ENCODE peak calls at places on chromosomes 13 and 19, in four cellular contexts. K is esophagus squamous epithelium, H is cardiac muscle cell, Y is heart right ventricle. V is an unnamed sample.

GRCh38 chr13:26050568-26051230 is 1.1 kb downstream of the SHISA2 start:
- DNase-seq in H (peak; percentile 70), Y (peak; percentile 25), K (no peak), V (no peak)

GRCh38 chr13:73261739-73262216 is 203.0 kb downstream of the KLF5 start:
- DNase-seq in K (no peak), H (no peak), Y (no peak), V (no peak)

GRCh38 chr13:59744747-59745394 is 418.9 kb downstream of the DIAPH3 start:
- DNase-seq in H (no peak), K (no peak), Y (no peak), V (no peak)

GRCh38 chr19:6076675-6077463 is 33.4 kb downstream of the RFX2 start:
- DNase-seq in K (no peak), H (no peak), Y (no peak), V (no peak)

GRCh38 chr13:46355906-46356305 is 31.1 kb downstream of the RUBCNL start:
- DNase-seq in K (no peak), Y (no peak), H (no peak), V (no peak)

GRCh38 chr13:44300895-44301638 is 72.6 kb upstream of the SERP2 start:
- DNase-seq in Y (no peak), H (peak; percentile 56), K (no peak), V (no peak)

GRCh38 chr13:59734393-59734792 is 429.3 kb downstream of the DIAPH3 start:
- DNase-seq in K (no peak), Y (no peak), H (no peak), V (no peak)

GRCh38 chr13:23671902-23672301 is 101.7 kb downstream of the TNFRSF19 start:
- DNase-seq in Y (no peak), H (no peak), K (no peak), V (no peak)

GRCh38 chr13:75636339-75637095 is 387 bp downstream of the LMO7 start:
- DNase-seq in H (peak; percentile 10), K (no peak), Y (peak; percentile 15), V (no peak)

GRCh38 chr19:54572696-54573311 is 786 bp upstream of the LILRA2 start:
- DNase-seq in H (no peak), Y (no peak), K (no peak), V (no peak)

GRCh38 chr13:41916173-41916954 is 44.5 kb downstream of the VWA8 start:
- DNase-seq in Y (no peak), K (no peak), H (peak; percentile 30), V (no peak)

GRCh38 chr13:22428188-22428828 is 752.5 kb upstream of the SGCG start:
- DNase-seq in Y (no peak), H (peak; percentile 10), K (no peak), V (peak; percentile 62)

GRCh38 chr19:2110822-2111221 is 14.1 kb downstream of the IZUMO4 start:
- DNase-seq in K (no peak), Y (no peak), H (no peak), V (no peak)

GRCh38 chr19:17109300-17109699 is 33.7 kb downstream of the MYO9B start:
- DNase-seq in Y (no peak), H (no peak), K (no peak), V (no peak)

GRCh38 chr19:12872941-12873890 is 8.0 kb downstream of the DNASE2 start:
- DNase-seq in Y (no peak), H (no peak), K (no peak), V (no peak)
- TF ChIP-seq CTCF in Y (no peak), H (peak; percentile 5), K (no peak), V (no peak)

GRCh38 chr19:35125746-35126623 is 8.9 kb downstream of the LGI4 start:
- DNase-seq in Y (no peak), K (no peak), H (no peak), V (no peak)
- H3K4me1 ChIP-seq in Y (peaks cover 32% of the 10 kb centered on the region), K (peaks cover 60% of the 10 kb centered on the region), H (no peaks in the 10 kb centered on the region), V (no peaks in the 10 kb centered on the region)

GRCh38 chr19:10270180-10270615 is 722 bp upstream of the ICAM1 start:
- DNase-seq in H (no peak), K (no peak), Y (peak; percentile 72), V (peak; percentile 84)
- H3K27ac ChIP-seq in H (no peak overlapping the region), K (peak overlapping the region; percentile 80), Y (peak overlapping the region; percentile 89), V (peak overlapping the region; percentile 73)

GRCh38 chr19:32067686-32068085 is 277.7 kb upstream of the ZNF507 start:
- DNase-seq in Y (no peak), H (no peak), K (no peak), V (no peak)
- TF ChIP-seq CTCF in Y (no peak), H (no peak), K (no peak), V (no peak)

V was measured in right atrium auricular region.